ENCODE peak calls at places on chromosomes 16 and 17, in five cellular contexts. P is choroid plexus epithelial cell; M is dorsolateral prefrontal cortex; V is stomach; W is CD4-positive, alpha-beta T cell. U is an unnamed sample.
A peak's percentile ranks its signal among the peaks of the same experiment; 100 is the strongest.

GRCh38 chr16:3553138-3553923 is 23.9 kb downstream of the NLRC3 start:
- DNase-seq in W (no peak), V (no peak), M (no peak), P (no peak), U (no peak)

GRCh38 chr16:71250461-71251232 is 20.1 kb upstream of the HYDIN start:
- DNase-seq in M (no peak), W (no peak), V (no peak), P (peak; percentile 12), U (no peak)

GRCh38 chr17:72812823-72813222 is 279.7 kb downstream of the SLC39A11 start:
- DNase-seq in P (peak; percentile 32), V (no peak), W (no peak), M (no peak), U (no peak)

GRCh38 chr16:4309102-4309832 is 6.6 kb upstream of the GLIS2 start:
- DNase-seq in P (no peak), W (no peak), V (no peak), M (no peak), U (no peak)

GRCh38 chr17:42079541-42079940 is 18.7 kb downstream of the ZNF385C start:
- DNase-seq in W (no peak), V (no peak), P (no peak), M (no peak), U (no peak)

GRCh38 chr17:2782030-2782429 is 14.2 kb upstream of the RAP1GAP2 start:
- DNase-seq in W (no peak), P (peak; percentile 25), V (no peak), M (no peak), U (no peak)

GRCh38 chr16:20883554-20884239 is 16.5 kb downstream of the DCUN1D3 start:
- DNase-seq in M (no peak), P (peak; percentile 60), V (no peak), W (no peak), U (no peak)

GRCh38 chr17:65975878-65976277 is 216.1 kb downstream of the CEP112 start:
- DNase-seq in V (no peak), W (no peak), M (no peak), P (no peak), U (no peak)

GRCh38 chr17:1967092-1967662 is 58.0 kb downstream of the RTN4RL1 start:
- DNase-seq in V (peak; percentile 27), M (no peak), P (no peak), W (no peak), U (peak; percentile 44)

GRCh38 chr16:53632526-53632925 is 71.1 kb downstream of the RPGRIP1L start:
- DNase-seq in M (no peak), W (no peak), P (peak; percentile 13), V (no peak), U (no peak)

GRCh38 chr16:66619534-66620418 is 15.3 kb downstream of the CMTM3 start:
- DNase-seq in P (peak; percentile 83), W (no peak), V (no peak), M (no peak), U (no peak)

GRCh38 chr16:17241264-17241835 is 229.4 kb downstream of the XYLT1 start:
- DNase-seq in W (no peak), P (no peak), M (no peak), V (no peak), U (no peak)

GRCh38 chr17:55424893-55425540 is 3.4 kb upstream of the MMD start:
- DNase-seq in P (no peak), V (no peak), W (no peak), M (no peak), U (no peak)

GRCh38 chr17:83203073-83203471 is 123.7 kb downstream of the METRNL start:
- DNase-seq in V (peak; percentile 37), W (no peak), P (peak; percentile 96), M (no peak), U (no peak)

GRCh38 chr17:82204831-82205719 is 7.6 kb downstream of the CCDC57 start:
- DNase-seq in V (no peak), M (no peak), P (peak; percentile 71), W (no peak), U (no peak)

GRCh38 chr17:3800362-3801042 is 486 bp downstream of the ITGAE start:
- DNase-seq in M (peak; percentile 1), V (peak; percentile 20), W (no peak), P (no peak), U (no peak)

GRCh38 chr16:84055801-84056634 is 13.4 kb upstream of the SLC38A8 start:
- DNase-seq in M (no peak), W (no peak), P (no peak), V (no peak), U (no peak)

GRCh38 chr17:48526986-48527741 is 3.6 kb downstream of the HOXB1 start:
- DNase-seq in W (no peak), M (no peak), P (no peak), V (no peak), U (no peak)

GRCh38 chr17:63493411-63493810 is 16.6 kb downstream of the ACE start:
- DNase-seq in M (no peak), P (no peak), W (no peak), V (no peak), U (no peak)

GRCh38 chr17:16259926-16260325 is 42.9 kb downstream of the PIGL start:
- DNase-seq in W (no peak), M (no peak), V (no peak), P (no peak), U (no peak)

GRCh38 chr17:76132574-76133338 is 8.3 kb downstream of the FOXJ1 start:
- DNase-seq in M (no peak), V (peak; percentile 78), P (no peak), W (no peak), U (no peak)

GRCh38 chr17:79658811-79659207 is 48.0 kb upstream of the RBFOX3 start:
- DNase-seq in P (peak; percentile 48), M (peak; percentile 19), V (no peak), W (no peak), U (peak; percentile 49)
- TF ChIP-seq CTCF in P (peak; percentile 61), M (peak; percentile 33), V (no peak), W (no peak), U (peak; percentile 62)

GRCh38 chr17:29389994-29390855 is at the start of gene TAOK1:
- DNase-seq in P (peak; percentile 99), W (peak; percentile 98), V (peak; percentile 100), M (peak; percentile 99), U (peak; percentile 97)

GRCh38 chr17:29386760-29387159 is 3.4 kb upstream of the TAOK1 start:
- DNase-seq in M (no peak), P (no peak), V (no peak), W (no peak), U (no peak)

GRCh38 chr17:29388937-29389336 is 1.2 kb upstream of the TAOK1 start:
- DNase-seq in P (no peak), M (no peak), V (no peak), W (no peak), U (no peak)

GRCh38 chr17:29383687-29384086 is 6.5 kb upstream of the TAOK1 start:
- DNase-seq in P (no peak), M (no peak), W (no peak), V (no peak), U (no peak)

GRCh38 chr17:29384901-29385300 is 5.3 kb upstream of the TAOK1 start:
- DNase-seq in W (no peak), M (no peak), P (peak; percentile 30), V (no peak), U (no peak)
- TF ChIP-seq CTCF in W (no peak), M (no peak), P (no peak), V (no peak), U (no peak)

GRCh38 chr17:46772013-46772878 is 46.2 kb downstream of the WNT3 start:
- DNase-seq in V (peak; percentile 41), M (no peak), W (no peak), P (no peak), U (no peak)

GRCh38 chr17:46769531-46770438 is 48.7 kb downstream of the WNT3 start:
- DNase-seq in V (peak; percentile 24), W (no peak), M (no peak), P (peak; percentile 37), U (peak; percentile 34)

GRCh38 chr17:46770439-46770817 is 48.1 kb downstream of the WNT3 start:
- DNase-seq in P (no peak), M (no peak), W (no peak), V (no peak), U (no peak)

GRCh38 chr17:46771601-46772012 is 46.9 kb downstream of the WNT3 start:
- DNase-seq in V (peak; percentile 26), P (peak; percentile 13), W (no peak), M (no peak), U (no peak)

GRCh38 chr17:46770818-46771600 is 47.5 kb downstream of the WNT3 start:
- DNase-seq in M (no peak), P (peak; percentile 30), W (no peak), V (peak; percentile 42), U (no peak)
- TF ChIP-seq CTCF in M (no peak), P (peak; percentile 10), W (no peak), V (no peak), U (no peak)

DNA sequence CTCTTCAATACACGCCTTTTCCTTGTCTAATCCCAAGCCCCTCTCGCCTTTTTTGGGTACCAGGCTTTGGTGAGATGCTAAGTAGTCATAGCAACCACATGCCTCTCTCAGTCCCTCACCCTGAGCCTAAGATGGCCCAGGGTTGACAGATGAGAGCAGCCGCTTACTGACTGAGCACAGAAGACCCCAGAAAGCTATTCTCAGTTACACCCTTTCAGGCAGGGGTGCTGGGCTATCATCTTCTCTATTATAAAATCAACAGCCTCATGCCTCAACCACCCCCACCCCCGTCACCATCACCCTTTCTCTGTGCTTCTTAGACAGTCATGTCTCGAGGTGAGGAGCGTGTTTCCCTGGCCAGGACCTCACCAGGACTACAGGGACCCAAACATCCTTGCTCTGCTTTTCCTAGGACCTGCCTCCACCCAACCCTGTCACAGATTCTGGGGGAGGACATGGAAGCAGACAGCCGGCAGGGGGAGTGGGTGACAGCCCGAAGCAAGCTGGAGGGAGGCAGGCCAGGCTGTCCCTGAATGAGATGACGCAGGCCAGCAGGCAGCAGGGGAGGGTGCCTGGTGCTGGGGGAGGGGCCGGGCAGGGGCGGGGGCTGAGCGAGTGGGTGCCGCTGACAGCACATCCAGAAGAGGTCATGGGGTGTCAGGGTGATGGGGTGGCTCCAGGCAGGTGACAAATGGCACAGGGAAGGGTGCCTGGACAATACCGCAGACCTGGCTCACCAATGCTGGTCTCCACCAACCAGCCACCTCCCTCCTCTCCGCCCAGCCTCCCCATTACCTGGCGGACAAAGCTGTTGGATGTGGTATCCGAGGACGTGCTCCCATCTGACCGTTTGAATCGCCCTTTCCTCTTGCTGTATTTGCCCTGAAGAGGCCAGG is 3.1 kb downstream of the CACNB1 start:
- DNase-seq in V (no peak), P (peak; percentile 53), M (peak; percentile 88), W (no peak), U (no peak)
- TF ChIP-seq CTCF in V (no peak), P (peak; percentile 60), M (peak; percentile 59), W (no peak), U (peak; percentile 25)

GRCh38 chr17:7173687-7174602 is 5.2 kb downstream of the ASGR1 start:
- DNase-seq in M (peak; percentile 42), V (peak; percentile 68), W (no peak), P (peak; percentile 72), U (no peak)
- TF ChIP-seq CTCF in M (no peak), V (no peak), W (no peak), P (peak; percentile 44), U (no peak)

GRCh38 chr16:12791340-12791739 is 12.3 kb downstream of the CPPED1 start:
- DNase-seq in M (no peak), W (no peak), P (no peak), V (no peak), U (no peak)
- TF ChIP-seq CTCF in M (no peak), W (no peak), P (no peak), V (no peak), U (no peak)